ENCODE peak calls at places on chromosome 13, in seven cellular contexts. P is astrocyte; Y is SW480; J is tibial nerve; S is effector CD4-positive, alpha-beta T cell; M is Right ventricle myocardium superior; T is posterior vena cava. O is an unnamed sample.
A peak's percentile ranks its signal among the peaks of the same experiment; 100 is the strongest.

GRCh38 chr13:45895880-45896279 is 44.3 kb upstream of the SIAH3 start:
- DNase-seq in M (no peak), T (no peak), S (no peak), J (no peak), P (no peak), Y (no peak), O (no peak)

GRCh38 chr13:43776680-43777079 is 10.1 kb downstream of the ENOX1 start:
- DNase-seq in M (no peak), P (no peak), S (no peak), Y (no peak), T (no peak), J (no peak), O (no peak)

GRCh38 chr13:81140675-81141074 is 799.7 kb upstream of the SPRY2 start:
- DNase-seq in T (no peak), M (no peak), J (no peak), Y (no peak), P (no peak), S (no peak), O (no peak)

GRCh38 chr13:22049384-22049783 is 378.5 kb downstream of the FGF9 start:
- DNase-seq in Y (no peak), T (no peak), M (no peak), S (no peak), J (no peak), P (no peak), O (no peak)

GRCh38 chr13:98944336-98944735 is 33.5 kb downstream of the DOCK9 start:
- DNase-seq in S (no peak), P (no peak), T (no peak), Y (no peak), M (no peak), J (no peak), O (no peak)

GRCh38 chr13:66265446-66265845 is 964.7 kb downstream of the PCDH9 start:
- DNase-seq in P (peak; percentile 56), J (no peak), S (no peak), M (no peak), Y (no peak), T (no peak), O (no peak)

GRCh38 chr13:113862766-113863510 is 938 bp downstream of the GAS6 start:
- DNase-seq in J (no peak), T (peak; percentile 87), S (no peak), Y (peak; percentile 49), P (peak; percentile 36), M (peak; percentile 79), O (peak; percentile 80)

GRCh38 chr13:50915562-50915961 is 6.0 kb downstream of the RNASEH2B start:
- DNase-seq in M (no peak), P (no peak), Y (no peak), S (peak; percentile 13), J (no peak), T (no peak), O (no peak)

GRCh38 chr13:57624565-57625435 is 6.7 kb upstream of the PCDH17 start:
- DNase-seq in S (no peak), P (peak; percentile 49), J (peak; percentile 61), Y (peak; percentile 58), T (no peak), M (no peak), O (no peak)

GRCh38 chr13:98143601-98144500 is 957 bp downstream of the FARP1 start:
- DNase-seq in P (peak; percentile 39), Y (peak; percentile 28), M (peak; percentile 50), S (no peak), J (no peak), T (no peak), O (peak; percentile 17)

GRCh38 chr13:75995966-75996365 is 359.8 kb downstream of the LMO7 start:
- DNase-seq in Y (no peak), J (no peak), S (no peak), M (no peak), T (no peak), P (no peak), O (no peak)

GRCh38 chr13:36712290-36712689 is 38.5 kb downstream of the SERTM1 start:
- DNase-seq in T (no peak), Y (no peak), M (no peak), J (no peak), S (no peak), P (no peak), O (no peak)

GRCh38 chr13:49098198-49098597 is 121.9 kb upstream of the MLNR start:
- DNase-seq in M (no peak), Y (peak; percentile 89), J (no peak), T (no peak), S (no peak), P (peak; percentile 99), O (peak; percentile 40)

GRCh38 chr13:48626077-48626449 is 27.7 kb upstream of the CYSLTR2 start:
- DNase-seq in P (peak; percentile 80), S (no peak), J (no peak), T (no peak), M (no peak), Y (no peak), O (no peak)

GRCh38 chr13:39527961-39528720 is 74.9 kb downstream of the LHFPL6 start:
- DNase-seq in M (no peak), S (no peak), P (peak; percentile 95), T (no peak), Y (peak; percentile 13), J (no peak), O (no peak)

GRCh38 chr13:94431987-94432386 is 47.5 kb downstream of the DCT start:
- DNase-seq in T (no peak), Y (no peak), S (no peak), P (no peak), M (no peak), J (no peak), O (no peak)

GRCh38 chr13:52599853-52600603 is 42.2 kb upstream of the HNRNPA1L2 start:
- DNase-seq in M (peak; percentile 60), T (no peak), S (no peak), P (peak; percentile 18), J (no peak), Y (no peak), O (peak; percentile 25)

GRCh38 chr13:22801402-22802003 is 379.3 kb upstream of the SGCG start:
- DNase-seq in Y (no peak), T (no peak), M (no peak), S (no peak), J (no peak), P (no peak), O (no peak)

GRCh38 chr13:32585625-32586021 is 629 bp upstream of the PDS5B start:
- DNase-seq in P (peak; percentile 49), M (no peak), T (no peak), S (no peak), J (no peak), Y (no peak), O (no peak)

GRCh38 chr13:48108106-48108505 is 13.2 kb upstream of the MED4 start:
- DNase-seq in T (no peak), J (no peak), Y (no peak), S (no peak), M (no peak), P (no peak), O (no peak)

GRCh38 chr13:93797463-93797862 is 570.9 kb downstream of the GPC6 start:
- DNase-seq in S (no peak), J (no peak), P (no peak), T (no peak), Y (no peak), M (no peak), O (no peak)

GRCh38 chr13:114124486-114124885 is 7.9 kb downstream of the RASA3 start:
- DNase-seq in T (no peak), Y (no peak), M (no peak), J (no peak), S (no peak), P (no peak), O (no peak)

GRCh38 chr13:50787316-50788195 is 55.9 kb downstream of the DLEU7 start:
- DNase-seq in T (no peak), J (no peak), P (no peak), Y (no peak), M (no peak), S (no peak), O (no peak)

GRCh38 chr13:76225815-76226489 is 589.8 kb downstream of the LMO7 start:
- DNase-seq in M (peak; percentile 40), T (no peak), S (no peak), J (no peak), Y (no peak), P (peak; percentile 26), O (peak; percentile 69)

GRCh38 chr13:44879452-44880058 is 109.7 kb downstream of the NUFIP1 start:
- DNase-seq in M (no peak), S (no peak), Y (peak; percentile 48), J (no peak), P (peak; percentile 48), T (no peak), O (no peak)

GRCh38 chr13:32001392-32001768 is 30.2 kb upstream of the FRY start:
- DNase-seq in Y (peak; percentile 52), P (peak; percentile 18), M (peak; percentile 67), S (no peak), J (no peak), T (no peak), O (peak; percentile 58)

GRCh38 chr13:26048745-26049144 is 3.1 kb downstream of the SHISA2 start:
- DNase-seq in T (no peak), J (no peak), P (no peak), S (no peak), M (no peak), Y (no peak), O (no peak)